ENCODE peak calls at places on chromosomes 13 and 19, in seven cellular contexts. M is NB4, U is heart right ventricle, A is progenitor cell of endocrine pancreas, P is DND-41, Q is uterus, K is epithelial cell of esophagus. T is an unnamed sample.
A peak's percentile ranks its signal among the peaks of the same experiment; 100 is the strongest.

GRCh38 chr13:76383671-76384461 is 502.3 kb downstream of the KCTD12 start:
- DNase-seq in K (peak; percentile 81), M (no peak), P (no peak), A (no peak), U (peak; percentile 17), Q (no peak), T (peak; percentile 80)

GRCh38 chr13:49586717-49587116 is 1.4 kb upstream of the RCBTB1 start:
- DNase-seq in K (peak; percentile 8), P (no peak), A (no peak), Q (no peak), M (no peak), U (no peak), T (no peak)

GRCh38 chr13:113820813-113821651 is 42.8 kb downstream of the GAS6 start:
- DNase-seq in Q (peak; percentile 87), K (peak; percentile 94), U (peak; percentile 80), M (peak; percentile 96), P (no peak), A (no peak), T (peak; percentile 90)

GRCh38 chr19:49056101-49056901 is 1.2 kb downstream of the CGB7 start:
- DNase-seq in P (peak; percentile 20), Q (peak; percentile 56), A (peak; percentile 51), U (peak; percentile 43), M (peak; percentile 79), K (peak; percentile 68), T (no peak)

GRCh38 chr19:9178901-9179300 is at the start of gene OR7D2:
- DNase-seq in U (no peak), P (no peak), K (peak; percentile 23), Q (no peak), A (no peak), M (no peak), T (no peak)

GRCh38 chr19:29478578-29479565 is 46.9 kb upstream of the VSTM2B start:
- DNase-seq in K (no peak), P (peak; percentile 25), A (peak; percentile 51), Q (no peak), U (no peak), M (peak; percentile 17), T (no peak)

GRCh38 chr13:100518394-100519062 is 70.1 kb downstream of the GGACT start:
- DNase-seq in M (no peak), A (no peak), P (no peak), K (no peak), Q (no peak), U (no peak), T (no peak)

GRCh38 chr13:75363371-75363770 is 118.6 kb downstream of the TBC1D4 start:
- DNase-seq in P (no peak), M (no peak), Q (no peak), K (no peak), A (no peak), U (no peak), T (no peak)

GRCh38 chr19:3108775-3109174 is 14.6 kb downstream of the GNA11 start:
- DNase-seq in P (peak; percentile 81), Q (peak; percentile 52), K (peak; percentile 67), M (peak; percentile 68), U (peak; percentile 53), A (peak; percentile 56), T (no peak)

GRCh38 chr19:28633223-28634030 is 579.5 kb downstream of the UQCRFS1 start:
- DNase-seq in P (peak; percentile 59), M (peak; percentile 60), Q (no peak), U (no peak), A (peak; percentile 54), K (peak; percentile 33), T (peak; percentile 7)

GRCh38 chr19:38004100-38004504 is 97.1 kb downstream of the SIPA1L3 start:
- DNase-seq in M (no peak), Q (no peak), P (no peak), U (peak; percentile 13), K (no peak), A (no peak), T (no peak)

GRCh38 chr13:21676611-21677021 is 5.7 kb downstream of the FGF9 start:
- DNase-seq in A (no peak), P (no peak), U (no peak), M (peak; percentile 39), Q (no peak), K (peak; percentile 48), T (no peak)

GRCh38 chr13:49540552-49540951 is 44.8 kb downstream of the PHF11 start:
- DNase-seq in A (no peak), P (no peak), M (peak; percentile 68), U (no peak), Q (peak; percentile 64), K (peak; percentile 15), T (no peak)

GRCh38 chr19:53076984-53077383 is 26.2 kb downstream of the ZNF160 start:
- DNase-seq in Q (peak; percentile 32), U (peak; percentile 63), P (peak; percentile 64), A (peak; percentile 50), K (peak; percentile 40), M (peak; percentile 53), T (no peak)

GRCh38 chr19:49475191-49475932 is 1.3 kb downstream of the FLT3LG start:
- DNase-seq in Q (no peak), M (no peak), P (no peak), U (no peak), A (no peak), K (no peak), T (no peak)

GRCh38 chr13:100721885-100722512 is 47.4 kb upstream of the TMTC4 start:
- DNase-seq in Q (no peak), M (peak; percentile 64), A (peak; percentile 27), P (peak; percentile 61), U (peak; percentile 16), K (peak; percentile 57), T (peak; percentile 11)

GRCh38 chr19:7242601-7243258 is 51.5 kb downstream of the INSR start:
- DNase-seq in U (peak; percentile 32), P (no peak), M (peak; percentile 63), Q (no peak), A (no peak), K (no peak), T (peak; percentile 40)

GRCh38 chr13:108044929-108045328 is 170.4 kb downstream of the LIG4 start:
- DNase-seq in Q (no peak), U (no peak), M (no peak), P (no peak), K (no peak), A (no peak), T (no peak)

GRCh38 chr19:29260477-29261317 is 47.7 kb upstream of the UQCRFS1 start:
- DNase-seq in U (no peak), K (peak; percentile 1), Q (no peak), P (peak; percentile 59), M (peak; percentile 62), A (peak; percentile 23), T (no peak)

DNA sequence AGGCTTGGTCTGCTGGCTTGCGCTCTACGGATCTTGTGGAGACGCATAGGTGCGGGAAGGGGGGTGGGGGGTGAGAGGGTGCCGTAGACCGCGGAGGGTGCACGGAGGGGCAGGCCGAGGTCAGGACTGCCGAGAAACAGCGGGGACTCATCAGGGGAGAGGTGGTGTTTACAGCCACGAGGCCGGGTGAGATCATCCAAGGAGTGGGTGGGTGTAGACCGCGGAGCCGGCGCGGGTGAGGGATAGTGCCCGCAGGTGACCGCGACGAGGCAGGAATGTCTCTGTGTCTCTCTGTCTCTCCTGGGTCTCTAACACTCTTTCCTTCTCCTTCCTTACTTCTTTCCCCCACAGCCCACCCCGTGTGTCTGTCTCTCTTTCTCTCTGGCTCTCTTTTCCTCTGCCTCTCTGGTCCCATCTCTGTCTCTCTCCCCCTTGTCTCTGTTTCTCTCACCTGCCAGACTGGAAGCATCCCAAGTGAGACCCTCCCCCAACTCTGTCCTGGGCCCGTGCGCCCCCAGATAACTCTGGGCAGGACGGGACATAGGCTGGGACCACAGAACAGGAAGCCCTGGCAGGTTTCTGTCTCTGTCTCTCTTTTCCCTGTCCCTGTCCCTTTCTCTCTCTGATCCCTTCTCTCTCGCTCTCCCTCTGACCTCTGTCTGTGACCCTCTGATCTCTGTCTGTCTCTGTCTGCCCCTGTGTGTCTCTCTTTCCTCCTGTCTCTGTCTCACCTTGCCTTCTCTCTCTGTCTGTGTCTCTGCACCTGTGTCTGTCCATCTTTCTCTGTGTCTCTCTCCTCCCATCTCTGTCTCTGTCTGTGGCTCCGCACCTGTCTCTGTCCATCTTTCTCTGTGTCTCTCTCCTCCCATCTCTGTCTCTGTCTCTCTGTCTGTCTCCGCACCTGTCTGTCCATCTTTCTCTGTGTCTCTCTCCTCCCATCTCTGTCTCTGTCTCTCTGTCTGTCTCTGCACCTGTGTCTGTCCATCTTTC is 1.8 kb upstream of the KLK4 start:
- DNase-seq in A (no peak), P (no peak), K (no peak), M (no peak), U (no peak), Q (no peak), T (no peak)
- TF ChIP-seq CTCF in A (no peak), P (no peak), K (no peak), M (no peak), U (no peak), Q (no peak), T (no peak)

GRCh38 chr19:39351537-39352037 is 9.4 kb downstream of the SAMD4B start:
- DNase-seq in Q (no peak), P (no peak), K (no peak), M (no peak), U (no peak), A (no peak), T (no peak)
- TF ChIP-seq CTCF in Q (no peak), P (no peak), K (no peak), M (no peak), U (no peak), A (no peak), T (peak; percentile 10)

GRCh38 chr13:65653548-65654078 is 1576.5 kb downstream of the PCDH9 start:
- DNase-seq in M (no peak), Q (no peak), U (no peak), K (no peak), A (no peak), P (no peak), T (no peak)

GRCh38 chr13:65660696-65661095 is 1569.4 kb downstream of the PCDH9 start:
- DNase-seq in A (no peak), Q (no peak), M (no peak), K (no peak), U (no peak), P (no peak), T (no peak)

DNA sequence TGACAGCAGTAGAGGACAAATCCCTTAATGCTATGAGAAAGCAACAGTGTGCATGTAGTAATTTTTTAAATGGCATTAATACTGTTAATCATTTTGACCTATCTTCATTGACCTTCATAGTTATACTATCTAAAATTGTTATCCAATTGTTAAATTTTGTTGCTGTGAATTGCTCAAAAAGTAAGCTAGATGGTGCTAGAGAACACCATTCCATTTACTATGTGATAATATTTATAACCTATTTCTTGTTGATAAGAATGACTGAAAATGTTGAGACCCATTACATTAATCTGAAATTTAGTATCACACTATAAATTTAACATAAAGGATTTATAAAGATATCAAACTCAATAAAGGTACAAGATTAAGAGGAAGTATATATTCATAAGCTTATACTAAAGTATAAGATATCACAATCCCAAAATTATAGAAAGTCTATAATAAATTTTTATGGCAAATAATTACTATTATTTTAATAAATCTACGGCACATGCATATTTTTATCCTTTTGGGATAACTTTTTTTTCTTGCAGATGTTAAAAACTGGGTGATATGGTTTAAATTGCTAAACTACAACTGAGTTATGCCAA is 1573.3 kb downstream of the PCDH9 start:
- DNase-seq in U (no peak), M (peak; percentile 12), P (no peak), K (peak; percentile 17), Q (no peak), A (no peak), T (no peak)
- TF ChIP-seq CTCF in U (peak; percentile 39), M (peak; percentile 16), P (peak; percentile 56), K (peak; percentile 52), Q (no peak), A (peak; percentile 62), T (peak; percentile 43)

DNA sequence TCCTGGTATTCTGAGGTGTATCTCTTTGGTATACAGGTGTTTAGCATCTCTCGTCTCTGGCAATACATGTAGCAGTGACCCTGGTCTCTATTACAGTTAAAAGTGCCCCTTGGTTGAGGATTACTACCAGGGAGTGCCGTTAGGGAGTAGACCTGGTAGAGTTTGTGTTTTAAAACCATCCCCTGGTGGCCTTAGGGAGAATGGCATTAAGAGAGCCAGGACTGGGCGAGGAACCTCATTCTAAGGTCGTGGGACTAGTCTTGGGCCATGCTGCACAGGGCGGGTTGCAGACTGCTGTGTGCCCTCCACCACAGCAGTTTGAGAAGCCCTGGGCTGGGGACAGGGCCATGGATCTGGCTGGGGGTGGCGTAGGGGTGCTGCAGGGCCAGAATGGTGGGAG is 35.0 kb downstream of the B3GLCT start:
- DNase-seq in P (no peak), U (no peak), M (peak; percentile 22), Q (no peak), A (no peak), K (peak; percentile 6), T (no peak)
- TF ChIP-seq CTCF in P (peak; percentile 22), U (peak; percentile 21), M (no peak), Q (peak; percentile 9), A (peak; percentile 33), K (peak; percentile 23), T (peak; percentile 31)